ENCODE peak calls at places on chromosomes 11 and 22, in nine cellular contexts. T, U, K, M, R, C, N, H and P are unnamed samples.

GRCh38 chr11:13114566-13115465 is 105.7 kb downstream of the RASSF10 start:
- DNase-seq in T (peak; percentile 50), H (peak; percentile 26), M (no peak), U (no peak), N (no peak), K (no peak), R (peak; percentile 30), C (no peak), P (peak; percentile 55)

GRCh38 chr11:78795862-78796261 is 221.2 kb upstream of the NARS2 start:
- DNase-seq in U (no peak), K (no peak), T (no peak), R (no peak), H (no peak), M (no peak), C (no peak), N (no peak), P (no peak)

GRCh38 chr11:2846470-2846869 is 39.1 kb downstream of the CDKN1C start:
- DNase-seq in C (no peak), T (no peak), H (no peak), U (no peak), M (no peak), R (no peak), N (no peak), K (no peak), P (no peak)

GRCh38 chr22:30561402-30562154 is 12.9 kb downstream of the GAL3ST1 start:
- DNase-seq in T (no peak), M (no peak), R (no peak), U (no peak), N (no peak), C (no peak), H (no peak), K (no peak), P (no peak)

GRCh38 chr11:112797653-112798293 is 163.4 kb upstream of the NCAM1 start:
- DNase-seq in M (peak; percentile 52), N (no peak), H (no peak), K (no peak), U (no peak), T (peak; percentile 68), C (no peak), R (no peak), P (peak; percentile 70)

GRCh38 chr11:123559418-123559817 is 95.0 kb downstream of the SCN3B start:
- DNase-seq in U (no peak), C (peak; percentile 36), M (no peak), T (no peak), H (no peak), N (no peak), K (no peak), R (no peak), P (peak; percentile 40)

GRCh38 chr11:134398644-134399292 is 13.3 kb downstream of the B3GAT1 start:
- DNase-seq in N (no peak), M (no peak), C (no peak), H (no peak), K (no peak), U (no peak), T (no peak), R (no peak), P (no peak)

GRCh38 chr11:114301927-114302326 is 5.7 kb downstream of the NNMT start:
- DNase-seq in N (no peak), H (no peak), K (no peak), R (no peak), T (no peak), M (no peak), C (no peak), U (no peak), P (no peak)

GRCh38 chr11:65861533-65862183 is 1.4 kb downstream of the MUS81 start:
- DNase-seq in H (peak; percentile 6), T (no peak), K (no peak), U (peak; percentile 80), N (peak; percentile 16), R (no peak), M (peak; percentile 33), C (no peak), P (no peak)

GRCh38 chr11:44264761-44265160 is 45.2 kb downstream of the ALX4 start:
- DNase-seq in C (no peak), H (no peak), T (no peak), U (peak; percentile 71), N (no peak), M (no peak), R (no peak), K (no peak), P (no peak)

GRCh38 chr11:78715639-78716311 is 141.1 kb upstream of the NARS2 start:
- DNase-seq in C (peak; percentile 91), U (no peak), N (no peak), M (peak; percentile 53), R (peak; percentile 53), T (peak; percentile 31), H (peak; percentile 66), K (peak; percentile 73), P (peak; percentile 34)

GRCh38 chr11:36411202-36411640 is 98.9 kb downstream of the TRAF6 start:
- DNase-seq in M (no peak), H (peak; percentile 22), C (no peak), N (no peak), K (no peak), R (no peak), U (peak; percentile 85), T (peak; percentile 28), P (peak; percentile 19)

GRCh38 chr11:116172156-116172555 is 600.6 kb downstream of the BUD13 start:
- DNase-seq in N (no peak), M (no peak), C (no peak), T (no peak), R (no peak), K (no peak), H (no peak), U (no peak), P (no peak)
- TF ChIP-seq POLR2A in N (no peak), M (no peak), C (no peak), T (no peak), R (no peak), K (no peak), H (no peak), U (no peak), P (no peak)

GRCh38 chr11:10642298-10642697 is 51.3 kb downstream of the IRAG1 start:
- DNase-seq in C (peak; percentile 23), T (no peak), R (no peak), H (no peak), U (no peak), M (no peak), K (no peak), N (no peak), P (no peak)

GRCh38 chr11:10648896-10649295 is 44.7 kb downstream of the IRAG1 start:
- DNase-seq in U (no peak), R (no peak), K (no peak), N (no peak), C (no peak), H (no peak), M (no peak), T (no peak), P (no peak)

GRCh38 chr11:10646005-10646404 is 47.5 kb downstream of the IRAG1 start:
- DNase-seq in M (no peak), H (no peak), R (no peak), N (peak; percentile 61), C (no peak), U (no peak), T (no peak), K (no peak), P (peak; percentile 32)

GRCh38 chr11:10646956-10647355 is 46.6 kb downstream of the IRAG1 start:
- DNase-seq in H (no peak), T (no peak), R (no peak), M (no peak), C (no peak), U (no peak), K (no peak), N (no peak), P (no peak)

DNA sequence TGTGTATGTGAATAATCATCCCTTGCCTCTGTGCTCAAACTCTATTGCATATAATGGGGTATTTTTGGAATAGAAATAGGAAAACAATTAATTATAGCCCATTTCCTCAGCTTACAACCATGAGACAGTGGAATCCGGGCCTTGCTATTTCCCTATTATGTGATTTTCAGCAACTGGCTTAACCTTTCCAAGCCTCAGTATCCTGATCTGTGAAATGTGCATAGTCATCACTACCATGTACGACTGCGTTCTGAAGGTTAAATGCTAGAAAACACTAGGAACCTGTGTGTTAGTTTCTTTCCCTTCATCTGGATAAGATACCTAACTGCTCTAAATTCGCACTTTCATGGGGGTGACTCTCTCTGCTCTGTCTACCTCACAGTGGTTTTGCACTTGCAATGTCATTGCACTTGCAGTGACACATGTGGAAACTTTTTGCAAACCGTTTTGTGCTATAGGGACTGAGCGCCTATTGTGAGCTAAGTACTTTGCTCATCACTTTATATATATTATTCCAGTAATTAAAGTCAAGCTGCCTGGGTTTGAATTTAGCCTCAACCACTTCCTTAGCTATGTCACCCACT is 48.3 kb downstream of the IRAG1 start:
- DNase-seq in C (no peak), T (no peak), K (no peak), U (no peak), M (no peak), N (no peak), R (no peak), H (no peak), P (no peak)
- H3K4me1 ChIP-seq in C (peaks cover 24% of the 10 kb centered on the region), T (peaks cover 8% of the 10 kb centered on the region), K (peaks cover 81% of the 10 kb centered on the region), U (peaks cover 73% of the 10 kb centered on the region), M (no peaks in the 10 kb centered on the region), N (peaks cover 3% of the 10 kb centered on the region), R (no peaks in the 10 kb centered on the region), H (peaks cover 12% of the 10 kb centered on the region), P (peaks cover 15% of the 10 kb centered on the region)

GRCh38 chr11:119047205-119047604 is 9.8 kb downstream of the HYOU1 start:
- DNase-seq in N (no peak), M (no peak), H (no peak), T (no peak), C (no peak), U (peak; percentile 3), K (no peak), R (no peak), P (no peak)

GRCh38 chr11:119044708-119045107 is 12.3 kb downstream of the HYOU1 start:
- DNase-seq in K (no peak), C (no peak), N (no peak), M (no peak), T (no peak), H (no peak), R (no peak), U (peak; percentile 30), P (no peak)

GRCh38 chr11:119048644-119049043 is 8.4 kb downstream of the HYOU1 start:
- DNase-seq in K (no peak), H (no peak), U (peak; percentile 48), N (no peak), M (no peak), C (no peak), R (no peak), T (no peak), P (no peak)

GRCh38 chr11:119049081-119049480 is 7.9 kb downstream of the HYOU1 start:
- DNase-seq in H (no peak), N (no peak), R (no peak), C (no peak), K (no peak), M (no peak), U (peak; percentile 60), T (no peak), P (no peak)

GRCh38 chr11:119046489-119046888 is 10.5 kb downstream of the HYOU1 start:
- DNase-seq in K (no peak), M (no peak), C (no peak), R (no peak), T (no peak), U (peak; percentile 58), H (no peak), N (no peak), P (no peak)
- H3K36me3 ChIP-seq in K (peaks cover 43% of the 10 kb centered on the region), M (no peaks in the 10 kb centered on the region), C (peaks cover 55% of the 10 kb centered on the region), R (peaks cover 49% of the 10 kb centered on the region), T (peaks cover 75% of the 10 kb centered on the region), U (peaks cover 63% of the 10 kb centered on the region), H (no peaks in the 10 kb centered on the region), N (no peaks in the 10 kb centered on the region), P (no peaks in the 10 kb centered on the region)

DNA sequence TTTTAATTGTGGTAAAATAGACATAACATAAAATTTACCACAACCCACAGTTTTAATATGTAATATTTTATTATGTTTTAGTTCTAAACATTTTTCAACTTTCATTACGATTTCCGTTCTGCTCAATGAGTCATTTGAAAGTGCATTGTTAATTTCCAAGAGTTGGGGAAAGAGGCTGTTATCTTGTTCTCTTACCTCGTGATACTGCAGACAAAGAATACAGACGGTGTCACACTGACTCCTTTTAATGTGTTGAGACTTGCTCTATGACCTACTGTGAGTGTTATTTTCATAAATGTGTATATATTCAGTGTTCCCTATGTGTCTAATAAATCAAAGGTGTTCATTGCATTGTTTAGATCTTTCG is 10.8 kb upstream of the RAC2 start:
- DNase-seq in N (no peak), T (no peak), M (no peak), K (no peak), H (no peak), C (peak; percentile 54), R (no peak), U (no peak), P (no peak)
- TF ChIP-seq POLR2A in N (no peak), T (no peak), M (no peak), K (no peak), H (no peak), C (no peak), R (no peak), U (no peak), P (no peak)